ENCODE peak calls at places on chromosome 1, in six cellular contexts. One of them, this sample, is unnamed.

GRCh38 chr1:11701551-11701961 is 10.0 kb downstream of the DRAXIN start:
- DNase-seq in HFFc6: no peak
- DNase-seq in GM13976: no peak
- DNase-seq in OCI-LY7: no peak
- DNase-seq in colonic mucosa: no peak
- DNase-seq in tibial nerve: no peak
- DNase-seq in this sample: no peak

GRCh38 chr1:209937996-209938959 is at the start of gene SYT14:
- DNase-seq in colonic mucosa: no peak
- DNase-seq in OCI-LY7: no peak
- DNase-seq in tibial nerve: no peak
- DNase-seq in GM13976: peak; percentile 25
- DNase-seq in HFFc6: peak; percentile 68
- DNase-seq in this sample: peak; percentile 11

GRCh38 chr1:228734881-228735801 is at the start of gene RHOU:
- DNase-seq in colonic mucosa: peak; percentile 76
- DNase-seq in HFFc6: no peak
- DNase-seq in tibial nerve: peak; percentile 59
- DNase-seq in OCI-LY7: no peak
- DNase-seq in GM13976: peak; percentile 63
- DNase-seq in this sample: peak; percentile 45

GRCh38 chr1:109823543-109824348 is 60.0 kb upstream of the EPS8L3 start:
- DNase-seq in OCI-LY7: no peak
- DNase-seq in colonic mucosa: peak; percentile 50
- DNase-seq in GM13976: peak; percentile 9
- DNase-seq in tibial nerve: no peak
- DNase-seq in HFFc6: peak; percentile 15
- DNase-seq in this sample: peak; percentile 10

GRCh38 chr1:36760081-36760480 is 274.2 kb downstream of the GRIK3 start:
- DNase-seq in OCI-LY7: no peak
- DNase-seq in GM13976: no peak
- DNase-seq in HFFc6: no peak
- DNase-seq in tibial nerve: no peak
- DNase-seq in colonic mucosa: no peak
- DNase-seq in this sample: no peak

GRCh38 chr1:193210991-193211390 is 24.6 kb upstream of the B3GALT2 start:
- DNase-seq in colonic mucosa: no peak
- DNase-seq in GM13976: no peak
- DNase-seq in OCI-LY7: no peak
- DNase-seq in tibial nerve: no peak
- DNase-seq in HFFc6: no peak
- DNase-seq in this sample: no peak

GRCh38 chr1:44225761-44226160 is 12.5 kb downstream of the DMAP1 start:
- DNase-seq in OCI-LY7: no peak
- DNase-seq in tibial nerve: no peak
- DNase-seq in HFFc6: no peak
- DNase-seq in colonic mucosa: no peak
- DNase-seq in GM13976: no peak
- DNase-seq in this sample: no peak

GRCh38 chr1:3159121-3159520 is 90.1 kb downstream of the PRDM16 start:
- DNase-seq in colonic mucosa: no peak
- DNase-seq in OCI-LY7: no peak
- DNase-seq in tibial nerve: no peak
- DNase-seq in GM13976: no peak
- DNase-seq in HFFc6: no peak
- DNase-seq in this sample: no peak

GRCh38 chr1:13699936-13700520 is at the start of gene PRDM2:
- DNase-seq in OCI-LY7: peak; percentile 70
- DNase-seq in colonic mucosa: peak; percentile 50
- DNase-seq in tibial nerve: no peak
- DNase-seq in GM13976: peak; percentile 81
- DNase-seq in HFFc6: no peak
- DNase-seq in this sample: peak; percentile 76

GRCh38 chr1:12031039-12031980 is 12.0 kb downstream of the MIIP start:
- DNase-seq in OCI-LY7: peak; percentile 63
- DNase-seq in colonic mucosa: peak; percentile 34
- DNase-seq in tibial nerve: no peak
- DNase-seq in GM13976: peak; percentile 81
- DNase-seq in HFFc6: no peak
- DNase-seq in this sample: peak; percentile 71

GRCh38 chr1:206979379-206980043 is 9.3 kb upstream of the FCAMR start:
- DNase-seq in GM13976: no peak
- DNase-seq in OCI-LY7: peak; percentile 13
- DNase-seq in HFFc6: peak; percentile 29
- DNase-seq in colonic mucosa: no peak
- DNase-seq in tibial nerve: no peak
- DNase-seq in this sample: no peak

GRCh38 chr1:114671011-114671938 is 1.4 kb upstream of the DENND2C start:
- DNase-seq in HFFc6: peak; percentile 4
- DNase-seq in OCI-LY7: peak; percentile 34
- DNase-seq in GM13976: peak; percentile 27
- DNase-seq in colonic mucosa: no peak
- DNase-seq in tibial nerve: no peak
- DNase-seq in this sample: peak; percentile 26

GRCh38 chr1:163807331-163807730 is 485.6 kb downstream of the NUF2 start:
- DNase-seq in GM13976: no peak
- DNase-seq in OCI-LY7: no peak
- DNase-seq in colonic mucosa: no peak
- DNase-seq in tibial nerve: no peak
- DNase-seq in HFFc6: no peak
- DNase-seq in this sample: no peak

GRCh38 chr1:215543191-215543606 is 23.9 kb upstream of the KCTD3 start:
- DNase-seq in OCI-LY7: no peak
- DNase-seq in colonic mucosa: no peak
- DNase-seq in GM13976: no peak
- DNase-seq in tibial nerve: no peak
- DNase-seq in HFFc6: peak; percentile 28
- DNase-seq in this sample: no peak

GRCh38 chr1:18646091-18646775 is 15.6 kb downstream of the PAX7 start:
- DNase-seq in GM13976: no peak
- DNase-seq in OCI-LY7: no peak
- DNase-seq in colonic mucosa: no peak
- DNase-seq in HFFc6: no peak
- DNase-seq in tibial nerve: no peak
- DNase-seq in this sample: no peak

GRCh38 chr1:98053471-98054366 is 132.9 kb upstream of the DPYD start:
- DNase-seq in HFFc6: no peak
- DNase-seq in GM13976: peak; percentile 79
- DNase-seq in colonic mucosa: peak; percentile 47
- DNase-seq in tibial nerve: peak; percentile 25
- DNase-seq in OCI-LY7: peak; percentile 14
- DNase-seq in this sample: peak; percentile 77

GRCh38 chr1:906532-907420 is 16.9 kb upstream of the SAMD11 start:
- DNase-seq in OCI-LY7: peak; percentile 30
- DNase-seq in HFFc6: peak; percentile 82
- DNase-seq in tibial nerve: no peak
- DNase-seq in GM13976: no peak
- DNase-seq in colonic mucosa: peak; percentile 68
- DNase-seq in this sample: no peak

GRCh38 chr1:27607239-27607804 is 3.4 kb upstream of the AHDC1 start:
- DNase-seq in HFFc6: no peak
- DNase-seq in tibial nerve: no peak
- DNase-seq in colonic mucosa: no peak
- DNase-seq in OCI-LY7: no peak
- DNase-seq in GM13976: no peak
- DNase-seq in this sample: no peak

GRCh38 chr1:91781371-91781825 is 104.6 kb downstream of the TGFBR3 start:
- DNase-seq in OCI-LY7: no peak
- DNase-seq in HFFc6: peak; percentile 88
- DNase-seq in tibial nerve: no peak
- DNase-seq in GM13976: no peak
- DNase-seq in colonic mucosa: no peak
- DNase-seq in this sample: no peak

GRCh38 chr1:223007935-223008334 is 135.1 kb downstream of the TLR5 start:
- DNase-seq in GM13976: no peak
- DNase-seq in OCI-LY7: no peak
- DNase-seq in colonic mucosa: no peak
- DNase-seq in HFFc6: no peak
- DNase-seq in tibial nerve: no peak
- DNase-seq in this sample: no peak

GRCh38 chr1:23537296-23537993 is 6.4 kb upstream of the E2F2 start:
- DNase-seq in OCI-LY7: peak; percentile 32
- DNase-seq in GM13976: no peak
- DNase-seq in HFFc6: peak; percentile 54
- DNase-seq in tibial nerve: no peak
- DNase-seq in colonic mucosa: no peak
- DNase-seq in this sample: no peak

GRCh38 chr1:8343464-8344001 is 25.6 kb downstream of the SLC45A1 start:
- DNase-seq in colonic mucosa: peak; percentile 44
- DNase-seq in GM13976: no peak
- DNase-seq in OCI-LY7: no peak
- DNase-seq in tibial nerve: peak; percentile 66
- DNase-seq in HFFc6: peak; percentile 95
- DNase-seq in this sample: no peak

GRCh38 chr1:212030936-212031528 is 4.3 kb downstream of the INTS7 start:
- DNase-seq in OCI-LY7: no peak
- DNase-seq in tibial nerve: peak; percentile 28
- DNase-seq in GM13976: no peak
- DNase-seq in HFFc6: peak; percentile 83
- DNase-seq in colonic mucosa: no peak
- DNase-seq in this sample: no peak

GRCh38 chr1:36322786-36323635 is 434 bp downstream of the EVA1B start:
- DNase-seq in OCI-LY7: no peak
- DNase-seq in colonic mucosa: peak; percentile 45
- DNase-seq in tibial nerve: no peak
- DNase-seq in HFFc6: peak; percentile 56
- DNase-seq in GM13976: peak; percentile 79
- DNase-seq in this sample: peak; percentile 70

GRCh38 chr1:5509664-5510452 is 482.4 kb downstream of the NPHP4 start:
- DNase-seq in OCI-LY7: peak; percentile 58
- DNase-seq in GM13976: peak; percentile 88
- DNase-seq in tibial nerve: peak; percentile 50
- DNase-seq in HFFc6: peak; percentile 4
- DNase-seq in colonic mucosa: peak; percentile 70
- DNase-seq in this sample: peak; percentile 84

GRCh38 chr1:67701876-67702275 is 16.9 kb downstream of the GADD45A start:
- DNase-seq in GM13976: no peak
- DNase-seq in colonic mucosa: no peak
- DNase-seq in HFFc6: no peak
- DNase-seq in OCI-LY7: no peak
- DNase-seq in tibial nerve: no peak
- DNase-seq in this sample: no peak

GRCh38 chr1:244150665-244151064 is 99.6 kb downstream of the ZBTB18 start:
- DNase-seq in HFFc6: no peak
- DNase-seq in GM13976: peak; percentile 24
- DNase-seq in colonic mucosa: no peak
- DNase-seq in tibial nerve: no peak
- DNase-seq in OCI-LY7: no peak
- DNase-seq in this sample: no peak

GRCh38 chr1:243513726-243514491 is 258.1 kb downstream of the SDCCAG8 start:
- DNase-seq in colonic mucosa: no peak
- DNase-seq in GM13976: peak; percentile 67
- DNase-seq in HFFc6: peak; percentile 64
- DNase-seq in tibial nerve: no peak
- DNase-seq in OCI-LY7: no peak
- DNase-seq in this sample: peak; percentile 51

GRCh38 chr1:109882288-109883245 is 28.1 kb upstream of the CSF1 start:
- DNase-seq in colonic mucosa: no peak
- DNase-seq in tibial nerve: no peak
- DNase-seq in HFFc6: no peak
- DNase-seq in GM13976: no peak
- DNase-seq in OCI-LY7: no peak
- DNase-seq in this sample: no peak

GRCh38 chr1:219071209-219071608 is 102.5 kb upstream of the LYPLAL1 start:
- DNase-seq in GM13976: no peak
- DNase-seq in HFFc6: no peak
- DNase-seq in OCI-LY7: no peak
- DNase-seq in tibial nerve: no peak
- DNase-seq in colonic mucosa: no peak
- DNase-seq in this sample: no peak

GRCh38 chr1:219072329-219072728 is 101.3 kb upstream of the LYPLAL1 start:
- DNase-seq in tibial nerve: no peak
- DNase-seq in GM13976: no peak
- DNase-seq in OCI-LY7: no peak
- DNase-seq in colonic mucosa: no peak
- DNase-seq in HFFc6: no peak
- DNase-seq in this sample: no peak

GRCh38 chr1:219066631-219067349 is 106.9 kb upstream of the LYPLAL1 start:
- DNase-seq in colonic mucosa: no peak
- DNase-seq in tibial nerve: peak; percentile 19
- DNase-seq in OCI-LY7: no peak
- DNase-seq in HFFc6: peak; percentile 80
- DNase-seq in GM13976: no peak
- DNase-seq in this sample: no peak

GRCh38 chr1:219066098-219066497 is 107.6 kb upstream of the LYPLAL1 start:
- DNase-seq in HFFc6: peak; percentile 5
- DNase-seq in OCI-LY7: no peak
- DNase-seq in colonic mucosa: no peak
- DNase-seq in GM13976: no peak
- DNase-seq in tibial nerve: no peak
- DNase-seq in this sample: no peak

GRCh38 chr1:219067350-219067712 is 106.3 kb upstream of the LYPLAL1 start:
- DNase-seq in tibial nerve: no peak
- DNase-seq in GM13976: no peak
- DNase-seq in HFFc6: no peak
- DNase-seq in OCI-LY7: no peak
- DNase-seq in colonic mucosa: no peak
- DNase-seq in this sample: no peak
- TF ChIP-seq CTCF in tibial nerve: no peak
- TF ChIP-seq CTCF in GM13976: no peak
- TF ChIP-seq CTCF in HFFc6: peak; percentile 42
- TF ChIP-seq CTCF in OCI-LY7: no peak
- TF ChIP-seq CTCF in colonic mucosa: no peak
- TF ChIP-seq CTCF in this sample: no peak

GRCh38 chr1:40344597-40344996 is 27.5 kb upstream of the COL9A2 start:
- DNase-seq in tibial nerve: peak; percentile 36
- DNase-seq in HFFc6: peak; percentile 34
- DNase-seq in GM13976: no peak
- DNase-seq in colonic mucosa: no peak
- DNase-seq in OCI-LY7: peak; percentile 45
- DNase-seq in this sample: peak; percentile 41
- TF ChIP-seq CTCF in tibial nerve: no peak
- TF ChIP-seq CTCF in HFFc6: no peak
- TF ChIP-seq CTCF in GM13976: no peak
- TF ChIP-seq CTCF in colonic mucosa: no peak
- TF ChIP-seq CTCF in OCI-LY7: peak; percentile 40
- TF ChIP-seq CTCF in this sample: no peak

GRCh38 chr1:237938553-237938952 is 47.8 kb upstream of the ZP4 start:
- DNase-seq in tibial nerve: no peak
- DNase-seq in OCI-LY7: no peak
- DNase-seq in HFFc6: no peak
- DNase-seq in GM13976: no peak
- DNase-seq in colonic mucosa: peak; percentile 32
- DNase-seq in this sample: no peak
- TF ChIP-seq CTCF in tibial nerve: no peak
- TF ChIP-seq CTCF in OCI-LY7: no peak
- TF ChIP-seq CTCF in HFFc6: peak; percentile 70
- TF ChIP-seq CTCF in GM13976: no peak
- TF ChIP-seq CTCF in colonic mucosa: no peak
- TF ChIP-seq CTCF in this sample: no peak

DNA sequence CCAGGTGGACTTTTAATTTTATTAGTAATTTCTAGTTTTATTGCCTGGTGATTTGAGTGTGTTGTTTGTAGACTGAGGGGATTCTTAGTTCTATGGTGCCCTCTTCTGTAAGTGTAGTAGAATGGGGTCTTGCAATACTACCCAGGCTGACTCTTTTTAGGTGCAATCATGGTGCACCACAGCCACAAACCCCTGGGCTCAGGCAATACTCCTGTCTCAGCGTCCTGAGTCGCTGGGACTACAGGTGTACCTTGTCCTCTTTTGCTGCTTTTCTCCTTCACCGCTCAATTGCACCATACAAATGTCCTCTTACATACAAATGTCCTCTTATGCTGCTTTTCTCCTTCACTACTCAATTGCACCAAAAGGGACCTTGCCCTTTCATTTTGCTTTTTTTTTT is 43.1 kb downstream of the SCP2 start:
- DNase-seq in tibial nerve: no peak
- DNase-seq in colonic mucosa: no peak
- DNase-seq in OCI-LY7: peak; percentile 11
- DNase-seq in HFFc6: no peak
- DNase-seq in GM13976: no peak
- DNase-seq in this sample: no peak
- TF ChIP-seq CTCF in tibial nerve: no peak
- TF ChIP-seq CTCF in colonic mucosa: no peak
- TF ChIP-seq CTCF in OCI-LY7: peak; percentile 57
- TF ChIP-seq CTCF in HFFc6: no peak
- TF ChIP-seq CTCF in GM13976: no peak
- TF ChIP-seq CTCF in this sample: peak; percentile 21

This sample was measured in GM10248.